ENCODE peak calls at places on chromosomes 2 and 18, in ten cellular contexts. One of them, this sample, is unnamed.

GRCh38 chr2:221529943-221530652 is 42.0 kb downstream of the EPHA4 start:
- DNase-seq in uterus: no peak
- DNase-seq in astrocyte of the spinal cord: peak; percentile 77
- DNase-seq in heart right ventricle: no peak
- DNase-seq in neural progenitor cell: no peak
- DNase-seq in cardiac muscle cell: no peak
- DNase-seq in BJ: peak; percentile 70
- DNase-seq in glutamatergic neuron: no peak
- DNase-seq in fibroblast of mammary gland: peak; percentile 90
- DNase-seq in neural crest cell: no peak
- DNase-seq in this sample: no peak

GRCh38 chr2:2527162-2527561 is 196.1 kb upstream of the MYT1L start:
- DNase-seq in uterus: no peak
- DNase-seq in astrocyte of the spinal cord: no peak
- DNase-seq in heart right ventricle: no peak
- DNase-seq in neural progenitor cell: no peak
- DNase-seq in cardiac muscle cell: no peak
- DNase-seq in BJ: no peak
- DNase-seq in glutamatergic neuron: no peak
- DNase-seq in fibroblast of mammary gland: no peak
- DNase-seq in neural crest cell: no peak
- DNase-seq in this sample: no peak

GRCh38 chr2:54482725-54483124 is 26.6 kb downstream of the SPTBN1 start:
- DNase-seq in uterus: no peak
- DNase-seq in astrocyte of the spinal cord: peak; percentile 86
- DNase-seq in heart right ventricle: peak; percentile 37
- DNase-seq in neural progenitor cell: peak; percentile 26
- DNase-seq in cardiac muscle cell: no peak
- DNase-seq in BJ: peak; percentile 50
- DNase-seq in glutamatergic neuron: no peak
- DNase-seq in fibroblast of mammary gland: peak; percentile 96
- DNase-seq in neural crest cell: peak; percentile 32
- DNase-seq in this sample: peak; percentile 10

GRCh38 chr18:32688821-32689220 is 84.0 kb downstream of the KLHL14 start:
- DNase-seq in uterus: no peak
- DNase-seq in astrocyte of the spinal cord: no peak
- DNase-seq in heart right ventricle: no peak
- DNase-seq in neural progenitor cell: no peak
- DNase-seq in cardiac muscle cell: no peak
- DNase-seq in BJ: no peak
- DNase-seq in glutamatergic neuron: no peak
- DNase-seq in fibroblast of mammary gland: no peak
- DNase-seq in neural crest cell: no peak
- DNase-seq in this sample: no peak

GRCh38 chr2:229375241-229375640 is 104.2 kb upstream of the PID1 start:
- DNase-seq in uterus: no peak
- DNase-seq in astrocyte of the spinal cord: peak; percentile 59
- DNase-seq in heart right ventricle: no peak
- DNase-seq in neural progenitor cell: no peak
- DNase-seq in cardiac muscle cell: no peak
- DNase-seq in BJ: no peak
- DNase-seq in glutamatergic neuron: no peak
- DNase-seq in fibroblast of mammary gland: no peak
- DNase-seq in neural crest cell: no peak
- DNase-seq in this sample: no peak

GRCh38 chr18:9082763-9083510 is 19.6 kb upstream of the NDUFV2 start:
- DNase-seq in uterus: no peak
- DNase-seq in astrocyte of the spinal cord: no peak
- DNase-seq in heart right ventricle: no peak
- DNase-seq in neural progenitor cell: no peak
- DNase-seq in cardiac muscle cell: no peak
- DNase-seq in BJ: no peak
- DNase-seq in glutamatergic neuron: no peak
- DNase-seq in fibroblast of mammary gland: no peak
- DNase-seq in neural crest cell: no peak
- DNase-seq in this sample: no peak

GRCh38 chr2:219980666-219981065 is 353.2 kb downstream of the SLC4A3 start:
- DNase-seq in uterus: no peak
- DNase-seq in astrocyte of the spinal cord: no peak
- DNase-seq in heart right ventricle: no peak
- DNase-seq in neural progenitor cell: no peak
- DNase-seq in cardiac muscle cell: no peak
- DNase-seq in BJ: no peak
- DNase-seq in glutamatergic neuron: no peak
- DNase-seq in fibroblast of mammary gland: no peak
- DNase-seq in neural crest cell: no peak
- DNase-seq in this sample: no peak

GRCh38 chr2:144082327-144082726 is 437.6 kb downstream of the ZEB2 start:
- DNase-seq in uterus: no peak
- DNase-seq in astrocyte of the spinal cord: no peak
- DNase-seq in heart right ventricle: no peak
- DNase-seq in neural progenitor cell: no peak
- DNase-seq in cardiac muscle cell: no peak
- DNase-seq in BJ: no peak
- DNase-seq in glutamatergic neuron: no peak
- DNase-seq in fibroblast of mammary gland: no peak
- DNase-seq in neural crest cell: no peak
- DNase-seq in this sample: no peak

GRCh38 chr2:241111443-241111810 is 9.3 kb upstream of the MTERF4 start:
- DNase-seq in uterus: no peak
- DNase-seq in astrocyte of the spinal cord: no peak
- DNase-seq in heart right ventricle: no peak
- DNase-seq in neural progenitor cell: no peak
- DNase-seq in cardiac muscle cell: no peak
- DNase-seq in BJ: no peak
- DNase-seq in glutamatergic neuron: no peak
- DNase-seq in fibroblast of mammary gland: no peak
- DNase-seq in neural crest cell: no peak
- DNase-seq in this sample: no peak

GRCh38 chr18:65725421-65726050 is 25.3 kb upstream of the CDH7 start:
- DNase-seq in uterus: no peak
- DNase-seq in astrocyte of the spinal cord: no peak
- DNase-seq in heart right ventricle: peak; percentile 14
- DNase-seq in neural progenitor cell: peak; percentile 60
- DNase-seq in cardiac muscle cell: peak; percentile 52
- DNase-seq in BJ: no peak
- DNase-seq in glutamatergic neuron: peak; percentile 51
- DNase-seq in fibroblast of mammary gland: no peak
- DNase-seq in neural crest cell: peak; percentile 18
- DNase-seq in this sample: peak; percentile 58

GRCh38 chr2:98826856-98827255 is 95.9 kb upstream of the MGAT4A start:
- DNase-seq in uterus: no peak
- DNase-seq in astrocyte of the spinal cord: no peak
- DNase-seq in heart right ventricle: no peak
- DNase-seq in neural progenitor cell: no peak
- DNase-seq in cardiac muscle cell: no peak
- DNase-seq in BJ: no peak
- DNase-seq in glutamatergic neuron: no peak
- DNase-seq in fibroblast of mammary gland: no peak
- DNase-seq in neural crest cell: no peak
- DNase-seq in this sample: no peak

GRCh38 chr2:26462511-26463251 is 15.2 kb downstream of the OTOF start:
- DNase-seq in uterus: no peak
- DNase-seq in astrocyte of the spinal cord: peak; percentile 47
- DNase-seq in heart right ventricle: no peak
- DNase-seq in neural progenitor cell: peak; percentile 77
- DNase-seq in cardiac muscle cell: peak; percentile 59
- DNase-seq in BJ: no peak
- DNase-seq in glutamatergic neuron: peak; percentile 72
- DNase-seq in fibroblast of mammary gland: peak; percentile 96
- DNase-seq in neural crest cell: peak; percentile 43
- DNase-seq in this sample: peak; percentile 45

GRCh38 chr2:41869542-41870256 is 178.1 kb upstream of the PKDCC start:
- DNase-seq in uterus: peak; percentile 86
- DNase-seq in astrocyte of the spinal cord: peak; percentile 66
- DNase-seq in heart right ventricle: peak; percentile 85
- DNase-seq in neural progenitor cell: peak; percentile 85
- DNase-seq in cardiac muscle cell: peak; percentile 85
- DNase-seq in BJ: no peak
- DNase-seq in glutamatergic neuron: peak; percentile 94
- DNase-seq in fibroblast of mammary gland: peak; percentile 64
- DNase-seq in neural crest cell: peak; percentile 83
- DNase-seq in this sample: peak; percentile 91

GRCh38 chr2:219497495-219498279 is 1.0 kb upstream of the GMPPA start:
- DNase-seq in uterus: peak; percentile 93
- DNase-seq in astrocyte of the spinal cord: peak; percentile 75
- DNase-seq in heart right ventricle: peak; percentile 94
- DNase-seq in neural progenitor cell: peak; percentile 76
- DNase-seq in cardiac muscle cell: peak; percentile 89
- DNase-seq in BJ: no peak
- DNase-seq in glutamatergic neuron: peak; percentile 77
- DNase-seq in fibroblast of mammary gland: peak; percentile 73
- DNase-seq in neural crest cell: peak; percentile 60
- DNase-seq in this sample: peak; percentile 82

GRCh38 chr18:34707670-34708069 is 2.4 kb upstream of the DTNA start:
- DNase-seq in uterus: peak; percentile 68
- DNase-seq in astrocyte of the spinal cord: peak; percentile 93
- DNase-seq in heart right ventricle: no peak
- DNase-seq in neural progenitor cell: peak; percentile 29
- DNase-seq in cardiac muscle cell: peak; percentile 66
- DNase-seq in BJ: peak; percentile 58
- DNase-seq in glutamatergic neuron: no peak
- DNase-seq in fibroblast of mammary gland: peak; percentile 95
- DNase-seq in neural crest cell: no peak
- DNase-seq in this sample: no peak

GRCh38 chr2:126885701-126886121 is 13.0 kb upstream of the TEX51 start:
- DNase-seq in uterus: peak; percentile 79
- DNase-seq in astrocyte of the spinal cord: peak; percentile 29
- DNase-seq in heart right ventricle: peak; percentile 18
- DNase-seq in neural progenitor cell: no peak
- DNase-seq in cardiac muscle cell: no peak
- DNase-seq in BJ: no peak
- DNase-seq in glutamatergic neuron: no peak
- DNase-seq in fibroblast of mammary gland: peak; percentile 59
- DNase-seq in neural crest cell: no peak
- DNase-seq in this sample: no peak

GRCh38 chr18:52670903-52671302 is 330.9 kb downstream of the DCC start:
- DNase-seq in uterus: no peak
- DNase-seq in astrocyte of the spinal cord: peak; percentile 49
- DNase-seq in heart right ventricle: no peak
- DNase-seq in neural progenitor cell: no peak
- DNase-seq in cardiac muscle cell: peak; percentile 46
- DNase-seq in BJ: no peak
- DNase-seq in glutamatergic neuron: no peak
- DNase-seq in fibroblast of mammary gland: peak; percentile 1
- DNase-seq in neural crest cell: no peak
- DNase-seq in this sample: no peak

GRCh38 chr2:226213717-226214116 is 585.9 kb downstream of the IRS1 start:
- DNase-seq in uterus: no peak
- DNase-seq in astrocyte of the spinal cord: peak; percentile 82
- DNase-seq in heart right ventricle: no peak
- DNase-seq in neural progenitor cell: no peak
- DNase-seq in cardiac muscle cell: no peak
- DNase-seq in BJ: peak; percentile 73
- DNase-seq in glutamatergic neuron: no peak
- DNase-seq in fibroblast of mammary gland: peak; percentile 89
- DNase-seq in neural crest cell: no peak
- DNase-seq in this sample: no peak

DNA sequence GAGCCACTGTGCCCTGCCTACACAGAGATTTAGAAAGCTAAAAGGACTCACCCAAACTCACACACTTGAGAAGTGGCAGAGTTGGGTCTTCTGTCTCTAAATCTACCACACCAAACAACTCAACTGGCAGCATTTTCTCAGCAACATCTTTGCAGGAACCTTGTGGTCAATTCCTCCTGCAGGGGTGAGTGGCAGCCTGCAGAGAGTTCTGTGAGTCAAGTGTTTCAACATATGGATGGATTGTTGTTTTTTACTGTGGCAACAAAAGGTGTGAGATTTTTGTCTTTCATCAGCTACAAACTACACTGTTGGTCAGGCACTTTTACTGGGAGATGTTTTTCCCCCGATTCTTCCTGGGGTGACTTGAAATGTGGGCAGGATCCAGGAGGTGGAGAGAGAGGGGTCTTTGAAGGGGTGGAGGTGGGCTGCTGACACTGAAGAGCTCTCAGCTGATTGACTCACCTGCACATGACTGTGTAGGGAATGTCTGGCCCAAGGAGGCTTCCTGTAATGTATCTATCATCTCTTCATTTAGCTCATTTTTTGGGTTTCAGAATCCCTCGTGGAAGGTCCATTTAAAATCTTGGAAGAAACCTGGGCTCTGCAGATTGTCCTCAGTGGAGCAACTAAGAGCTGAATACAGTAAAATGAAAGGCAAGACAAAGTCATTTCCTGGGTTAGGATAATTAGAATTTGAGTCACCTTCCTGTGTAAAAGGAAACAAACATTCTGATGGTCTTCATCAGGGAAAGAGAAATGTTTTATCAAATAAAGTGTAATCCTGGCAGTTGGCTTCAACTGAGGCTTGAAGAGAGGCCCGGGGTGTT is 98.6 kb downstream of the MSH2 start:
- DNase-seq in uterus: no peak
- DNase-seq in astrocyte of the spinal cord: peak; percentile 65
- DNase-seq in heart right ventricle: no peak
- DNase-seq in neural progenitor cell: no peak
- DNase-seq in cardiac muscle cell: no peak
- DNase-seq in BJ: no peak
- DNase-seq in glutamatergic neuron: no peak
- DNase-seq in fibroblast of mammary gland: peak; percentile 64
- DNase-seq in neural crest cell: no peak
- DNase-seq in this sample: no peak
- TF ChIP-seq CTCF in uterus: no peak
- TF ChIP-seq CTCF in astrocyte of the spinal cord: no peak
- TF ChIP-seq CTCF in heart right ventricle: no peak
- TF ChIP-seq CTCF in neural progenitor cell: no peak
- TF ChIP-seq CTCF in cardiac muscle cell: no peak
- TF ChIP-seq CTCF in BJ: no peak
- TF ChIP-seq CTCF in glutamatergic neuron: no peak
- TF ChIP-seq CTCF in fibroblast of mammary gland: no peak
- TF ChIP-seq CTCF in neural crest cell: no peak
- TF ChIP-seq CTCF in this sample: no peak

GRCh38 chr2:224573724-224574123 is 11.4 kb downstream of the CUL3 start:
- DNase-seq in uterus: no peak
- DNase-seq in astrocyte of the spinal cord: no peak
- DNase-seq in heart right ventricle: no peak
- DNase-seq in neural progenitor cell: no peak
- DNase-seq in cardiac muscle cell: no peak
- DNase-seq in BJ: no peak
- DNase-seq in glutamatergic neuron: no peak
- DNase-seq in fibroblast of mammary gland: no peak
- DNase-seq in neural crest cell: no peak
- DNase-seq in this sample: no peak
- TF ChIP-seq CTCF in uterus: no peak
- TF ChIP-seq CTCF in astrocyte of the spinal cord: no peak
- TF ChIP-seq CTCF in heart right ventricle: no peak
- TF ChIP-seq CTCF in neural progenitor cell: no peak
- TF ChIP-seq CTCF in cardiac muscle cell: no peak
- TF ChIP-seq CTCF in BJ: no peak
- TF ChIP-seq CTCF in glutamatergic neuron: no peak
- TF ChIP-seq CTCF in fibroblast of mammary gland: peak; percentile 4
- TF ChIP-seq CTCF in neural crest cell: no peak
- TF ChIP-seq CTCF in this sample: no peak

GRCh38 chr2:230866704-230867561 is 2.2 kb downstream of the ITM2C start:
- DNase-seq in uterus: no peak
- DNase-seq in astrocyte of the spinal cord: peak; percentile 40
- DNase-seq in heart right ventricle: no peak
- DNase-seq in neural progenitor cell: peak; percentile 27
- DNase-seq in cardiac muscle cell: no peak
- DNase-seq in BJ: no peak
- DNase-seq in glutamatergic neuron: no peak
- DNase-seq in fibroblast of mammary gland: peak; percentile 7
- DNase-seq in neural crest cell: no peak
- DNase-seq in this sample: no peak
- TF ChIP-seq CTCF in uterus: no peak
- TF ChIP-seq CTCF in astrocyte of the spinal cord: no peak
- TF ChIP-seq CTCF in heart right ventricle: no peak
- TF ChIP-seq CTCF in neural progenitor cell: no peak
- TF ChIP-seq CTCF in cardiac muscle cell: no peak
- TF ChIP-seq CTCF in BJ: peak; percentile 7
- TF ChIP-seq CTCF in glutamatergic neuron: no peak
- TF ChIP-seq CTCF in fibroblast of mammary gland: no peak
- TF ChIP-seq CTCF in neural crest cell: no peak
- TF ChIP-seq CTCF in this sample: no peak

GRCh38 chr2:70603066-70603465 is 49.4 kb upstream of the TGFA start:
- DNase-seq in uterus: no peak
- DNase-seq in astrocyte of the spinal cord: no peak
- DNase-seq in heart right ventricle: no peak
- DNase-seq in neural progenitor cell: no peak
- DNase-seq in cardiac muscle cell: no peak
- DNase-seq in BJ: no peak
- DNase-seq in glutamatergic neuron: no peak
- DNase-seq in fibroblast of mammary gland: no peak
- DNase-seq in neural crest cell: no peak
- DNase-seq in this sample: no peak
- TF ChIP-seq CTCF in uterus: no peak
- TF ChIP-seq CTCF in astrocyte of the spinal cord: no peak
- TF ChIP-seq CTCF in heart right ventricle: no peak
- TF ChIP-seq CTCF in neural progenitor cell: no peak
- TF ChIP-seq CTCF in cardiac muscle cell: no peak
- TF ChIP-seq CTCF in BJ: no peak
- TF ChIP-seq CTCF in glutamatergic neuron: peak; percentile 43
- TF ChIP-seq CTCF in fibroblast of mammary gland: no peak
- TF ChIP-seq CTCF in neural crest cell: peak; percentile 44
- TF ChIP-seq CTCF in this sample: peak; percentile 21